ENCODE peak calls at places on chromosomes 5 and 9, in five cellular contexts. D is CD4-positive, alpha-beta T cell; C is lung; H is colonic mucosa; B is neural progenitor cell. R is an unnamed sample.

GRCh38 chr9:87346061-87346665 is 151.5 kb upstream of the DAPK1 start:
- DNase-seq in H (no peak), B (peak), C (no peak), D (no peak), R (no peak)

GRCh38 chr5:132067451-132067850 is 6.1 kb upstream of the CSF2 start:
- DNase-seq in H (no peak), C (no peak), B (no peak), D (no peak), R (no peak)

GRCh38 chr9:89661956-89662717 is 57.3 kb downstream of the GADD45G start:
- DNase-seq in C (peak), B (peak), H (peak), D (no peak), R (peak)

GRCh38 chr5:170633235-170634041 is 129.6 kb downstream of the KCNIP1 start:
- DNase-seq in H (peak), B (peak), D (no peak), C (peak), R (peak)

GRCh38 chr5:176995896-176996767 is 10.4 kb downstream of the UIMC1 start:
- DNase-seq in C (no peak), D (no peak), B (no peak), H (no peak), R (no peak)

GRCh38 chr9:98971168-98971914 is 27.6 kb downstream of the COL15A1 start:
- DNase-seq in B (no peak), H (no peak), C (no peak), D (no peak), R (peak)

GRCh38 chr5:5572010-5572982 is 149.8 kb downstream of the ICE1 start:
- DNase-seq in C (no peak), H (no peak), D (no peak), B (no peak), R (no peak)

GRCh38 chr9:117779760-117780159 is 75.6 kb downstream of the TLR4 start:
- DNase-seq in D (no peak), B (peak), C (no peak), H (no peak), R (no peak)

GRCh38 chr5:80912479-80912878 is 47.7 kb upstream of the RASGRF2 start:
- DNase-seq in D (no peak), B (no peak), C (no peak), H (no peak), R (no peak)

GRCh38 chr9:93634311-93635185 is 58.2 kb downstream of the PHF2 start:
- DNase-seq in B (no peak), H (no peak), D (no peak), C (no peak), R (no peak)

GRCh38 chr9:73577867-73578266 is 426.2 kb downstream of the ANXA1 start:
- DNase-seq in C (no peak), D (no peak), B (peak), H (no peak), R (peak)

GRCh38 chr5:115363879-115364278 is 67.4 kb upstream of the CCDC112 start:
- DNase-seq in B (no peak), D (no peak), H (no peak), C (no peak), R (no peak)

GRCh38 chr5:1380910-1381309 is 36.0 kb upstream of the CLPTM1L start:
- DNase-seq in C (no peak), B (no peak), H (no peak), D (no peak), R (no peak)

GRCh38 chr5:6731465-6732237 is 18.4 kb downstream of the TENT4A start:
- DNase-seq in C (no peak), D (no peak), H (no peak), B (peak), R (no peak)

GRCh38 chr9:114787781-114788498 is 17.9 kb downstream of the TNFSF15 start:
- DNase-seq in C (no peak), B (no peak), D (no peak), H (no peak), R (no peak)

GRCh38 chr9:107137495-107138202 is 145.4 kb upstream of the RAD23B start:
- DNase-seq in H (peak), C (no peak), B (peak), D (no peak), R (no peak)

GRCh38 chr5:144189800-144190429 is 19.2 kb downstream of the KCTD16 start:
- DNase-seq in B (no peak), D (peak), C (peak), H (peak), R (no peak)
- H3K27ac ChIP-seq in B (no peak), D (peak), C (no peak), H (peak), R (no peak)

DNA sequence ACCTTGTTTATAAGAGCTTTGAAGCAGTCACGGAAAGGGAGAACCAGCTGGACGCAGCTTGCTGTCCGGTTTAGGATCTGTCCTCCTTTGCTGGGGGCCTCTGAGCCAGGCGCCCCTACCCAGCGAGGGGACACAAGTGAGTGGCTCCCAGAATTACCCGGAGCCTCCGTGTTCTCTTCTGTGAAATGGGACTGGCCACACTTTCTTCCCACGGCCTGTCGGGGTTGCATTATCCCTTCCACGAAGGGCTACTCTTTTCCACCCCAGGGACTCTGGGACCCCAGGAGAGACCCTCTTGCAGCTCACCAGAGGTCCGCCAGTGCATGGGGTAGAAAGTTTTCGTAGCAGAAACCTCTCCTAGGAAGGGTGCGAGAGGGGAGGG is 486 bp upstream of the GBGT1 start:
- DNase-seq in B (no peak), D (no peak), H (no peak), C (no peak), R (no peak)
- H3K27ac ChIP-seq in B (no peak), D (no peak), H (no peak), C (no peak), R (no peak)

DNA sequence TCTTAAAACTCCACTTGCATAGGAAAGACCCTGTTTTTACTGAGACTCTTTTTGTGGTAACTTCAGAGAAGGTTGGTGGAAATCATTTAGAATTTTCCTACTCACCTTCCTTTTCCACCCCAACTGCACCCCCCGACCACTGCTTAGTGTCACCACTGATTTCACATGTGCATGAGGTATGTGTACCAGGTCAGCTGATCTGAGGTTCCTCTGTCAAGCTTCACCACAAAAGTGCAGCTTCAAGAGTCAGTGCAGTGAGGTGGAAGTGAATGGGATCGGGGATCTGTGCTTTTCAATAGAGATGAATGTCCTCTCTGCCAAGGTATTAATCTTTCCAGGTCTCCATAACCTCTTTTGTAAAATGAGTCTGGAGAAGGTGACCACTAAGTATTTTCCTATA is 260.5 kb upstream of the WWC1 start:
- DNase-seq in B (peak), D (no peak), H (no peak), C (no peak), R (no peak)
- H3K27ac ChIP-seq in B (no peak), D (no peak), H (no peak), C (no peak), R (no peak)

GRCh38 chr5:172245823-172246222 is 37.7 kb downstream of the UBTD2 start:
- DNase-seq in D (no peak), H (no peak), B (no peak), C (no peak), R (no peak)
- H3K27ac ChIP-seq in D (no peak), H (no peak), B (peak), C (no peak), R (no peak)

DNA sequence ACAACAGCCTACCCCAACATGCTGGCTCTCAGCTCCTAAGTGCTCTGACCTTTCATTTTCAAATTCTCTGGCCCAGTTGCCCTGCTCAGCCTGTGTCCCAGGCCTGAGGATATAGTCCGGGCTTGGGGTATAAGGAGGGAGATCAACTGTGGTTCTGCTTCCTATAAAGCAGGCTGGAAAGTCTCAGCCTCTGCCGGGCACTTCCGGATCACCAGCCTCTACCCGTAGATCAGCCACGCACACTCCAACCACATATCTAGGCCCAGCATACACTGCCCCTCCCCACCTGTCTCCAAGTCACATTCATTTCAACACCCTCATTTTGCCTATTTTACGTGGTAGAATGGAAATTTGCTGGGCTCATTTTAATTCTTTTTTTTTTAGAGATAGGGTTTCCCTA is 3.1 kb downstream of the ZER1 start:
- DNase-seq in C (no peak), D (no peak), B (no peak), H (no peak), R (no peak)
- H3K27ac ChIP-seq in C (no peak), D (no peak), B (no peak), H (no peak), R (no peak)

GRCh38 chr9:135698236-135698635 is 1.0 kb downstream of the SOHLH1 start:
- DNase-seq in C (no peak), H (no peak), D (no peak), B (no peak), R (no peak)
- H3K27ac ChIP-seq in C (no peak), H (no peak), D (no peak), B (no peak), R (no peak)

R was measured in substantia nigra.